ENCODE peak calls at places on chromosomes 16 and 17, in nine cellular contexts. I, N, B, F, M, Z, G, D and V are unnamed samples.

GRCh38 chr17:42339221-42339620 is 49.0 kb downstream of the STAT3 start:
- DNase-seq in I (no peak), N (no peak), B (no peak), F (no peak), M (no peak), Z (no peak), G (no peak), D (no peak), V (no peak)

GRCh38 chr17:51585514-51586104 is 325.3 kb downstream of the UTP18 start:
- DNase-seq in I (no peak), N (no peak), B (peak; percentile 7), F (peak; percentile 66), M (no peak), Z (no peak), G (peak; percentile 18), D (no peak), V (peak; percentile 53)

GRCh38 chr17:74521701-74522201 is 9.5 kb downstream of the CD300LB start:
- DNase-seq in I (no peak), N (no peak), B (no peak), F (no peak), M (no peak), Z (no peak), G (no peak), D (no peak), V (no peak)

GRCh38 chr17:79603771-79604170 is 7.1 kb downstream of the RBFOX3 start:
- DNase-seq in I (no peak), N (no peak), B (no peak), F (no peak), M (no peak), Z (no peak), G (no peak), D (no peak), V (no peak)

GRCh38 chr17:51270675-51271074 is 10.3 kb downstream of the UTP18 start:
- DNase-seq in I (no peak), N (no peak), B (no peak), F (no peak), M (no peak), Z (no peak), G (no peak), D (no peak), V (no peak)

GRCh38 chr17:44558349-44559287 is 1.3 kb downstream of the FZD2 start:
- DNase-seq in I (no peak), N (peak; percentile 61), B (no peak), F (peak; percentile 47), M (no peak), Z (no peak), G (no peak), D (no peak), V (peak; percentile 20)

GRCh38 chr17:48542956-48543853 is 1.7 kb downstream of the HOXB2 start:
- DNase-seq in I (peak; percentile 32), N (no peak), B (peak; percentile 79), F (peak; percentile 79), M (peak; percentile 26), Z (peak; percentile 57), G (no peak), D (peak; percentile 64), V (peak; percentile 61)

GRCh38 chr16:24151482-24151939 is 104.6 kb upstream of the CACNG3 start:
- DNase-seq in I (no peak), N (peak; percentile 85), B (no peak), F (peak; percentile 38), M (no peak), Z (no peak), G (no peak), D (no peak), V (no peak)

GRCh38 chr17:61416211-61416539 is 16.5 kb downstream of the TBX2 start:
- DNase-seq in I (no peak), N (no peak), B (no peak), F (no peak), M (no peak), Z (no peak), G (no peak), D (peak; percentile 2), V (no peak)

GRCh38 chr16:19380316-19380715 is 37.4 kb upstream of the TMC5 start:
- DNase-seq in I (no peak), N (no peak), B (no peak), F (no peak), M (no peak), Z (no peak), G (no peak), D (no peak), V (no peak)

GRCh38 chr16:64898159-64898558 is 223.7 kb downstream of the CDH11 start:
- DNase-seq in I (no peak), N (no peak), B (no peak), F (no peak), M (no peak), Z (no peak), G (no peak), D (no peak), V (no peak)

GRCh38 chr17:63446218-63446980 is at the start of gene CYB561:
- DNase-seq in I (peak; percentile 59), N (peak; percentile 51), B (peak; percentile 92), F (peak; percentile 82), M (no peak), Z (no peak), G (peak; percentile 62), D (peak; percentile 94), V (peak; percentile 81)

GRCh38 chr16:51391798-51392511 is 240.9 kb upstream of the SALL1 start:
- DNase-seq in I (no peak), N (no peak), B (no peak), F (peak; percentile 78), M (peak; percentile 98), Z (no peak), G (peak; percentile 44), D (no peak), V (peak; percentile 15)
- H3K4me3 ChIP-seq in I (no peak overlapping the region), N (no peak overlapping the region), B (no peak overlapping the region), F (peak overlapping the region; percentile 24), M (peak overlapping the region; percentile 4), Z (no peak overlapping the region), G (no peak overlapping the region), D (no peak overlapping the region), V (no peak overlapping the region)

GRCh38 chr17:7556627-7557026 is 1.9 kb upstream of the TNFSF13 start:
- DNase-seq in I (no peak), N (no peak), B (no peak), F (no peak), M (no peak), Z (no peak), G (no peak), D (no peak), V (no peak)
- H3K4me1 ChIP-seq in I (peaks cover 56% of the 10 kb centered on the region), N (peaks cover 11% of the 10 kb centered on the region), B (peaks cover 33% of the 10 kb centered on the region), F (peaks cover 27% of the 10 kb centered on the region), M (peaks cover 4% of the 10 kb centered on the region), Z (peaks cover 32% of the 10 kb centered on the region), G (peaks cover 19% of the 10 kb centered on the region), D (peaks cover 44% of the 10 kb centered on the region), V (peaks cover 36% of the 10 kb centered on the region)

GRCh38 chr17:81159611-81160265 is 5.6 kb upstream of the PVALEF start:
- DNase-seq in I (no peak), N (no peak), B (no peak), F (no peak), M (no peak), Z (no peak), G (no peak), D (no peak), V (no peak)
- H3K4me3 ChIP-seq in I (no peak overlapping the region), N (no peak overlapping the region), B (no peak overlapping the region), F (no peak overlapping the region), M (no peak overlapping the region), Z (no peak overlapping the region), G (no peak overlapping the region), D (no peak overlapping the region), V (no peak overlapping the region)

DNA sequence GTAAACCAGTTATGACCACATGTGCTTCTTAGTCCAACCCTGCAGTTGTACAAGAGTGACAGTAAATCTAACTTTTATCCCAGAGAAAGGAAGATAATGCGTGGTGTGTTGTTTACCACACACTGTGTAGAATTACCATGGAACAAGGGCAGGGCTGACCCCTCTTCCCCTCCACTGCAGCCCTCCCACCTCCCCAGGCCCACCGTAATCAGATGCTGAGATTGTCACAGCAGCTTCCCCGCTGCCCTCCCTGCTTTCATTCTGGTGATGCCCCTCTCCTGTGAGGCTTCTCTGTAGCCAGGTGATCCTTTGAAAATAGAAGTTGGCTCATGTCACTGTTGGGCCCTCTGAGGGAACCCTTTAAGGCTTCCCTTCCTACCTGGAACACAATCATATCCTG is 271.3 kb downstream of the SNX29 start:
- DNase-seq in I (no peak), N (no peak), B (no peak), F (no peak), M (no peak), Z (no peak), G (no peak), D (no peak), V (no peak)
- H3K4me1 ChIP-seq in I (no peaks in the 10 kb centered on the region), N (no peaks in the 10 kb centered on the region), B (no peaks in the 10 kb centered on the region), F (peaks cover 16% of the 10 kb centered on the region), M (no peaks in the 10 kb centered on the region), Z (no peaks in the 10 kb centered on the region), G (peaks cover 21% of the 10 kb centered on the region), D (no peaks in the 10 kb centered on the region), V (no peaks in the 10 kb centered on the region)